ENCODE peak calls at places on chromosome 15, in four cellular contexts. One of them, this sample, is unnamed.
A peak's percentile ranks its signal among the peaks of the same experiment; 100 is the strongest.

GRCh38 chr15:66921319-66921718 is 144.1 kb upstream of the SMAD3 start:
- DNase-seq in GM12878: no peak
- DNase-seq in CD4-positive, CD25-positive, alpha-beta regulatory T cell: no peak
- DNase-seq in mucosa of descending colon: no peak
- DNase-seq in this sample: no peak

GRCh38 chr15:101035611-101036010 is 116.5 kb downstream of the LRRK1 start:
- DNase-seq in GM12878: peak; percentile 40
- DNase-seq in mucosa of descending colon: no peak
- DNase-seq in CD4-positive, CD25-positive, alpha-beta regulatory T cell: no peak
- DNase-seq in this sample: peak; percentile 40

GRCh38 chr15:72690938-72691337 is 4.9 kb downstream of the BBS4 start:
- DNase-seq in CD4-positive, CD25-positive, alpha-beta regulatory T cell: no peak
- DNase-seq in mucosa of descending colon: no peak
- DNase-seq in GM12878: no peak
- DNase-seq in this sample: no peak

GRCh38 chr15:40263036-40263754 is 19.7 kb downstream of the ANKRD63 start:
- DNase-seq in CD4-positive, CD25-positive, alpha-beta regulatory T cell: no peak
- DNase-seq in mucosa of descending colon: no peak
- DNase-seq in GM12878: no peak
- DNase-seq in this sample: no peak

GRCh38 chr15:101027920-101028319 is 108.8 kb downstream of the LRRK1 start:
- DNase-seq in mucosa of descending colon: no peak
- DNase-seq in CD4-positive, CD25-positive, alpha-beta regulatory T cell: no peak
- DNase-seq in GM12878: no peak
- DNase-seq in this sample: no peak

GRCh38 chr15:64761156-64761555 is 14.2 kb downstream of the RBPMS2 start:
- DNase-seq in CD4-positive, CD25-positive, alpha-beta regulatory T cell: no peak
- DNase-seq in GM12878: no peak
- DNase-seq in mucosa of descending colon: no peak
- DNase-seq in this sample: no peak

GRCh38 chr15:64209680-64210334 is 47.0 kb upstream of the PPIB start:
- DNase-seq in CD4-positive, CD25-positive, alpha-beta regulatory T cell: peak; percentile 14
- DNase-seq in mucosa of descending colon: no peak
- DNase-seq in GM12878: peak; percentile 9
- DNase-seq in this sample: peak; percentile 36

GRCh38 chr15:53038542-53038941 is 248.4 kb upstream of the ONECUT1 start:
- DNase-seq in CD4-positive, CD25-positive, alpha-beta regulatory T cell: no peak
- DNase-seq in mucosa of descending colon: no peak
- DNase-seq in GM12878: no peak
- DNase-seq in this sample: no peak

GRCh38 chr15:69558138-69558409 is 105.5 kb downstream of the RPLP1 start:
- DNase-seq in mucosa of descending colon: no peak
- DNase-seq in GM12878: no peak
- DNase-seq in CD4-positive, CD25-positive, alpha-beta regulatory T cell: no peak
- DNase-seq in this sample: no peak
- H3K4me3 ChIP-seq in mucosa of descending colon: no peak overlapping the region
- H3K4me3 ChIP-seq in GM12878: no peak overlapping the region
- H3K4me3 ChIP-seq in CD4-positive, CD25-positive, alpha-beta regulatory T cell: no peak overlapping the region
- H3K4me3 ChIP-seq in this sample: no peak overlapping the region

DNA sequence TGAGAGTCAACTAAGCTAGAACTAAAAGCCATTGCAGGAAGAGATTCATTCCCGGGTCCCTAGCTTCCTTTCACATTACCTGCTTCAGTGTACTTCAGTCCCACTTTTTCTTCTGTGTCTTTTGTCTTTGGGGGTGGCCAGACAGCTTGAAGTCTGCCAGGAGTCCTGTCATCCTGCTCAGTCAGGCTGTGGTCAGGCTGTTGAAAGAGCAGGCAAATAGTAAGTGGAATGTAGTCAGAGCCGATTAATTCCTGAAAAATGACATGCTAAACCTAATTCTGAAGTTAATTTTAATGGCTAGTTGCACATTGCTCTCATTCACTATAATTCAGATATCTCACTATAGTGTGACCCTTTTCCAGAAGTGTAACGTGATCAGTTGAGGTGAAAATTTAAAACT is 129.6 kb downstream of the FMN1 start:
- DNase-seq in mucosa of descending colon: no peak
- DNase-seq in CD4-positive, CD25-positive, alpha-beta regulatory T cell: no peak
- DNase-seq in GM12878: no peak
- DNase-seq in this sample: no peak
- H3K4me3 ChIP-seq in mucosa of descending colon: no peak overlapping the region
- H3K4me3 ChIP-seq in CD4-positive, CD25-positive, alpha-beta regulatory T cell: no peak overlapping the region
- H3K4me3 ChIP-seq in GM12878: no peak overlapping the region
- H3K4me3 ChIP-seq in this sample: no peak overlapping the region

GRCh38 chr15:92904832-92905640 is 4.9 kb downstream of the CHD2 start:
- DNase-seq in GM12878: no peak
- DNase-seq in CD4-positive, CD25-positive, alpha-beta regulatory T cell: no peak
- DNase-seq in mucosa of descending colon: no peak
- DNase-seq in this sample: no peak

GRCh38 chr15:92906563-92907081 is 6.5 kb downstream of the CHD2 start:
- DNase-seq in CD4-positive, CD25-positive, alpha-beta regulatory T cell: no peak
- DNase-seq in mucosa of descending colon: no peak
- DNase-seq in GM12878: no peak
- DNase-seq in this sample: peak; percentile 84

GRCh38 chr15:92907229-92907628 is 7.1 kb downstream of the CHD2 start:
- DNase-seq in CD4-positive, CD25-positive, alpha-beta regulatory T cell: no peak
- DNase-seq in mucosa of descending colon: no peak
- DNase-seq in GM12878: no peak
- DNase-seq in this sample: no peak

GRCh38 chr15:92907880-92908279 is 7.8 kb downstream of the CHD2 start:
- DNase-seq in CD4-positive, CD25-positive, alpha-beta regulatory T cell: no peak
- DNase-seq in GM12878: no peak
- DNase-seq in mucosa of descending colon: no peak
- DNase-seq in this sample: no peak

DNA sequence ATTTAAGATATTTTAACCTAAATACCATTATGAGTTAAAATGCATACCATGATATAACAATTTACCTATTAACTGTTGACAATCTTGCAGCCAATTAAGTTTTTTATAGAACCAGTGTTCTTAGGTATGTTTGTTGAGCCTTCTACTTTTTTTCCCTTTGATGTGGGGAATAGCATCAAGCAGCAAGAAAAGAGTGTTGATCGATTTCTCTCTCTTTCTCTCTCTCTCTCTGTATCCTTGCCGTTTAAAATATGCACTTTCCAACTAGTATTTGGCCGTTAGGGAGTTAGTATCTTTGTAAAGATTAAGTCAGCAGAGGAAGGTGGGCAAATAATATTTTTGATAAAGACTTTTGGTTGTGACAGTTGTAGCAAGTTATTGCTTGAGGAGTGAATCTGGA is 5.9 kb downstream of the CHD2 start:
- DNase-seq in GM12878: no peak
- DNase-seq in CD4-positive, CD25-positive, alpha-beta regulatory T cell: no peak
- DNase-seq in mucosa of descending colon: no peak
- DNase-seq in this sample: no peak
- H3K4me3 ChIP-seq in GM12878: peak overlapping the region; percentile 13
- H3K4me3 ChIP-seq in CD4-positive, CD25-positive, alpha-beta regulatory T cell: peak overlapping the region; percentile 95
- H3K4me3 ChIP-seq in mucosa of descending colon: no peak overlapping the region
- H3K4me3 ChIP-seq in this sample: peak overlapping the region; percentile 63

GRCh38 chr15:91156175-91156726 is 56.2 kb downstream of the SV2B start:
- DNase-seq in mucosa of descending colon: no peak
- DNase-seq in CD4-positive, CD25-positive, alpha-beta regulatory T cell: no peak
- DNase-seq in GM12878: no peak
- DNase-seq in this sample: peak; percentile 49
- H3K4me3 ChIP-seq in mucosa of descending colon: no peak overlapping the region
- H3K4me3 ChIP-seq in CD4-positive, CD25-positive, alpha-beta regulatory T cell: no peak overlapping the region
- H3K4me3 ChIP-seq in GM12878: no peak overlapping the region
- H3K4me3 ChIP-seq in this sample: no peak overlapping the region

GRCh38 chr15:88913017-88913849 is at the start of gene MFGE8:
- DNase-seq in mucosa of descending colon: peak; percentile 76
- DNase-seq in GM12878: no peak
- DNase-seq in CD4-positive, CD25-positive, alpha-beta regulatory T cell: peak; percentile 73
- DNase-seq in this sample: peak; percentile 57

GRCh38 chr15:88911766-88912118 is 1.4 kb downstream of the MFGE8 start:
- DNase-seq in mucosa of descending colon: no peak
- DNase-seq in CD4-positive, CD25-positive, alpha-beta regulatory T cell: no peak
- DNase-seq in GM12878: no peak
- DNase-seq in this sample: no peak

GRCh38 chr15:88912500-88912921 is 668 bp downstream of the MFGE8 start:
- DNase-seq in CD4-positive, CD25-positive, alpha-beta regulatory T cell: no peak
- DNase-seq in GM12878: no peak
- DNase-seq in mucosa of descending colon: no peak
- DNase-seq in this sample: no peak

GRCh38 chr15:88915354-88915753 is 2.2 kb upstream of the MFGE8 start:
- DNase-seq in GM12878: no peak
- DNase-seq in mucosa of descending colon: no peak
- DNase-seq in CD4-positive, CD25-positive, alpha-beta regulatory T cell: no peak
- DNase-seq in this sample: no peak

GRCh38 chr15:88913850-88914169 is 631 bp upstream of the MFGE8 start:
- DNase-seq in mucosa of descending colon: no peak
- DNase-seq in CD4-positive, CD25-positive, alpha-beta regulatory T cell: no peak
- DNase-seq in GM12878: no peak
- DNase-seq in this sample: no peak
- H3K4me3 ChIP-seq in mucosa of descending colon: no peak overlapping the region
- H3K4me3 ChIP-seq in CD4-positive, CD25-positive, alpha-beta regulatory T cell: peak overlapping the region; percentile 93
- H3K4me3 ChIP-seq in GM12878: peak overlapping the region; percentile 69
- H3K4me3 ChIP-seq in this sample: no peak overlapping the region

GRCh38 chr15:58137686-58138085 is 495 bp upstream of the AQP9 start:
- DNase-seq in CD4-positive, CD25-positive, alpha-beta regulatory T cell: no peak
- DNase-seq in mucosa of descending colon: no peak
- DNase-seq in GM12878: no peak
- DNase-seq in this sample: no peak
- H3K4me3 ChIP-seq in CD4-positive, CD25-positive, alpha-beta regulatory T cell: no peak overlapping the region
- H3K4me3 ChIP-seq in mucosa of descending colon: no peak overlapping the region
- H3K4me3 ChIP-seq in GM12878: no peak overlapping the region
- H3K4me3 ChIP-seq in this sample: no peak overlapping the region

GRCh38 chr15:49430046-49430445 is 7.0 kb downstream of the FGF7 start:
- DNase-seq in mucosa of descending colon: no peak
- DNase-seq in GM12878: no peak
- DNase-seq in CD4-positive, CD25-positive, alpha-beta regulatory T cell: no peak
- DNase-seq in this sample: no peak

GRCh38 chr15:49424954-49425353 is 1.9 kb downstream of the FGF7 start:
- DNase-seq in GM12878: no peak
- DNase-seq in mucosa of descending colon: no peak
- DNase-seq in CD4-positive, CD25-positive, alpha-beta regulatory T cell: no peak
- DNase-seq in this sample: no peak

GRCh38 chr15:49427369-49427768 is 4.3 kb downstream of the FGF7 start:
- DNase-seq in GM12878: no peak
- DNase-seq in CD4-positive, CD25-positive, alpha-beta regulatory T cell: no peak
- DNase-seq in mucosa of descending colon: no peak
- DNase-seq in this sample: no peak

GRCh38 chr15:49423906-49424520 is 971 bp downstream of the FGF7 start:
- DNase-seq in mucosa of descending colon: no peak
- DNase-seq in GM12878: no peak
- DNase-seq in CD4-positive, CD25-positive, alpha-beta regulatory T cell: no peak
- DNase-seq in this sample: no peak

GRCh38 chr15:49428392-49429095 is 5.5 kb downstream of the FGF7 start:
- DNase-seq in mucosa of descending colon: no peak
- DNase-seq in GM12878: no peak
- DNase-seq in CD4-positive, CD25-positive, alpha-beta regulatory T cell: no peak
- DNase-seq in this sample: no peak
- H3K4me3 ChIP-seq in mucosa of descending colon: no peak overlapping the region
- H3K4me3 ChIP-seq in GM12878: no peak overlapping the region
- H3K4me3 ChIP-seq in CD4-positive, CD25-positive, alpha-beta regulatory T cell: no peak overlapping the region
- H3K4me3 ChIP-seq in this sample: no peak overlapping the region

GRCh38 chr15:31300981-31301686 is 25.5 kb upstream of the KLF13 start:
- DNase-seq in mucosa of descending colon: no peak
- DNase-seq in CD4-positive, CD25-positive, alpha-beta regulatory T cell: no peak
- DNase-seq in GM12878: no peak
- DNase-seq in this sample: no peak

GRCh38 chr15:31302029-31302657 is 24.5 kb upstream of the KLF13 start:
- DNase-seq in GM12878: no peak
- DNase-seq in CD4-positive, CD25-positive, alpha-beta regulatory T cell: no peak
- DNase-seq in mucosa of descending colon: no peak
- DNase-seq in this sample: no peak

GRCh38 chr15:31302778-31303433 is 23.7 kb upstream of the KLF13 start:
- DNase-seq in GM12878: no peak
- DNase-seq in mucosa of descending colon: no peak
- DNase-seq in CD4-positive, CD25-positive, alpha-beta regulatory T cell: peak; percentile 18
- DNase-seq in this sample: peak; percentile 62

GRCh38 chr15:31300208-31300661 is 26.4 kb upstream of the KLF13 start:
- DNase-seq in mucosa of descending colon: no peak
- DNase-seq in GM12878: no peak
- DNase-seq in CD4-positive, CD25-positive, alpha-beta regulatory T cell: no peak
- DNase-seq in this sample: no peak

GRCh38 chr15:31301687-31301990 is 25.0 kb upstream of the KLF13 start:
- DNase-seq in mucosa of descending colon: no peak
- DNase-seq in GM12878: no peak
- DNase-seq in CD4-positive, CD25-positive, alpha-beta regulatory T cell: no peak
- DNase-seq in this sample: no peak
- H3K4me3 ChIP-seq in mucosa of descending colon: no peak overlapping the region
- H3K4me3 ChIP-seq in GM12878: no peak overlapping the region
- H3K4me3 ChIP-seq in CD4-positive, CD25-positive, alpha-beta regulatory T cell: no peak overlapping the region
- H3K4me3 ChIP-seq in this sample: no peak overlapping the region

This sample was measured in GM12865.